ENCODE peak calls at places on chromosomes 1 and 21, in ten cellular contexts. V, I, D, Q, P, H, X, U, Z and O are unnamed samples.

GRCh38 chr1:43499882-43500281 is 30.8 kb upstream of the PTPRF start:
- DNase-seq in Q (no peak), V (no peak), Z (peak; percentile 25), P (no peak), H (no peak), X (no peak), I (no peak), D (peak; percentile 30), U (no peak), O (no peak)

GRCh38 chr1:227741166-227741870 is 6.1 kb downstream of the SNAP47 start:
- DNase-seq in Z (no peak), H (no peak), P (peak; percentile 36), V (peak; percentile 24), D (no peak), I (no peak), X (no peak), U (no peak), Q (no peak), O (no peak)

GRCh38 chr1:66371233-66372005 is 162.5 kb upstream of the SGIP1 start:
- DNase-seq in D (no peak), Q (no peak), U (no peak), H (peak; percentile 27), Z (no peak), X (peak; percentile 71), V (no peak), I (no peak), P (no peak), O (no peak)

GRCh38 chr1:94795321-94795899 is 24.7 kb upstream of the SLC44A3 start:
- DNase-seq in I (no peak), D (no peak), Z (no peak), X (no peak), P (no peak), V (no peak), Q (no peak), H (no peak), U (no peak), O (no peak)

GRCh38 chr1:6462412-6463119 is 3.4 kb downstream of the TNFRSF25 start:
- DNase-seq in U (no peak), I (no peak), V (no peak), X (peak; percentile 62), P (no peak), Z (no peak), H (no peak), D (no peak), Q (no peak), O (peak; percentile 24)

GRCh38 chr1:155957411-155957915 is 16.0 kb downstream of the RXFP4 start:
- DNase-seq in P (no peak), U (no peak), H (no peak), Z (no peak), D (no peak), Q (no peak), I (no peak), V (no peak), X (no peak), O (no peak)

GRCh38 chr1:158496379-158496778 is 24.4 kb downstream of the OR10R2 start:
- DNase-seq in Z (no peak), I (no peak), V (no peak), P (no peak), Q (no peak), U (no peak), D (no peak), X (no peak), H (no peak), O (no peak)

GRCh38 chr1:114154146-114154962 is 685 bp upstream of the SYT6 start:
- DNase-seq in D (peak; percentile 85), Z (no peak), H (no peak), Q (no peak), P (no peak), X (no peak), V (no peak), I (no peak), U (peak; percentile 43), O (no peak)

GRCh38 chr1:29641921-29642320 is 405.6 kb downstream of the PTPRU start:
- DNase-seq in P (no peak), I (no peak), H (no peak), U (no peak), Q (no peak), D (no peak), X (peak; percentile 7), V (no peak), Z (no peak), O (no peak)

GRCh38 chr1:150548632-150549495 is at the start of gene ADAMTSL4:
- DNase-seq in D (no peak), Z (no peak), X (peak; percentile 78), I (peak; percentile 72), V (peak; percentile 73), Q (no peak), H (peak; percentile 68), U (peak; percentile 60), P (peak; percentile 63), O (peak; percentile 83)
- TF ChIP-seq POLR2A in D (no peak), Z (peak; percentile 45), X (no peak), I (no peak), V (peak; percentile 40), Q (peak; percentile 14), H (peak; percentile 14), U (no peak), P (no peak), O (no peak)

GRCh38 chr1:16205333-16205671 is 7.2 kb downstream of the ARHGEF19 start:
- DNase-seq in P (no peak), Q (no peak), U (no peak), V (no peak), I (no peak), H (no peak), X (no peak), D (no peak), Z (no peak), O (no peak)

GRCh38 chr1:16208270-16208987 is 4.0 kb downstream of the ARHGEF19 start:
- DNase-seq in Q (no peak), X (no peak), D (no peak), U (no peak), V (no peak), H (no peak), Z (no peak), I (no peak), P (no peak), O (peak; percentile 72)

GRCh38 chr1:16207318-16208269 is 4.9 kb downstream of the ARHGEF19 start:
- DNase-seq in U (no peak), Z (no peak), V (no peak), H (no peak), X (no peak), P (no peak), I (no peak), Q (no peak), D (peak; percentile 63), O (no peak)

GRCh38 chr1:16205891-16206546 is 6.4 kb downstream of the ARHGEF19 start:
- DNase-seq in P (no peak), D (no peak), H (no peak), Z (no peak), Q (no peak), V (peak; percentile 68), X (no peak), I (no peak), U (no peak), O (no peak)

GRCh38 chr1:16206547-16207317 is 5.7 kb downstream of the ARHGEF19 start:
- DNase-seq in U (peak; percentile 98), Q (peak; percentile 94), I (peak; percentile 98), V (peak; percentile 99), P (peak; percentile 97), D (peak; percentile 97), Z (peak; percentile 93), H (peak; percentile 98), X (peak; percentile 98), O (peak; percentile 98)
- TF ChIP-seq POLR2A in U (no peak), Q (peak; percentile 40), I (peak; percentile 56), V (peak; percentile 52), P (no peak), D (peak; percentile 68), Z (peak; percentile 94), H (peak; percentile 85), X (peak; percentile 45), O (peak; percentile 61)

DNA sequence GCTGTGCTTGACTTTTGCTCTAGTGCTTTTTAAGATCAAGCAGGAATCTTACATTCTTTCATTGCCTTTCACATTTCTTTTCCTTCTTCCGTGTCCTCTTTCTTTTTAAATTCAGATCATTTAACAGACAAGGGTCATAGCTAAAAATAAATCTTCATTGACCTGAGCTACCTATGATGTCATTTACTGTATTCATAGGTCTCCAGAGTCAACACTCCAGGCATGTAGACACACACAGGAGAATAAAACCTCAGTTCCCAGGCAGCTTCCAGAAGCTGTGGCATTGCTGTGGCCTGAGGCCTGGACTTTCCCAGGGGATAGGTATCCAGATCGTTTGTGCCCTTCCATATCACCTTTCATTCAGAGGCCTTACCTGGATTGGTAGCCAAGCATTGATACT is 38.5 kb upstream of the ENAH start:
- DNase-seq in V (no peak), P (no peak), Z (peak; percentile 77), D (no peak), U (no peak), Q (no peak), X (no peak), I (no peak), H (no peak), O (no peak)
- TF ChIP-seq POLR2A in V (no peak), P (no peak), Z (no peak), D (no peak), U (no peak), Q (no peak), X (no peak), I (no peak), H (no peak), O (no peak)

DNA sequence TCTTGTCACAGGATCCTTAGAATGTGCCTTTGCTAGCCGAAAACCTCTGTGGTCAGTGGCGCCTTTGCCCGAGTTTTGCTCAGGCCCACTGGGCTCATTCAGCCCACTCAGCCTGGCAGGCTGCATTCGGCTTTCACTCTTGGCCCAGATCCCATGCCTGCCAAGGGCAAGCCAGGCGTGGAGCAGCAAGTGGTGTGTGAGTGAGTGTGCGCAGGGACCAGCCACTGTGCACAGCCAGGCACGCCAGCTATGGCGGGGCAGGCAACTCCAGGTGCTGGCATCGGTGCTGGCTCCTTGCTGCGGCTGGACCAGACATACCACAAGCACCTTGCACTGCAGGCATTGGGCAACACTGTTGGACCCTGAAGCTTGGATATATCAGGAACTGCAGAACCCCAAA is 1145.1 kb upstream of the NCAM2 start:
- DNase-seq in X (no peak), Z (no peak), Q (no peak), U (no peak), P (no peak), D (no peak), I (no peak), H (no peak), V (no peak), O (no peak)
- TF ChIP-seq POLR2A in X (no peak), Z (no peak), Q (no peak), U (no peak), P (no peak), D (no peak), I (no peak), H (no peak), V (no peak), O (no peak)

GRCh38 chr1:950268-950667 is 8.8 kb downstream of the NOC2L start:
- DNase-seq in Q (no peak), P (no peak), V (no peak), U (no peak), H (no peak), X (no peak), D (no peak), Z (no peak), I (no peak), O (no peak)
- TF ChIP-seq POLR2A in Q (no peak), P (no peak), V (no peak), U (no peak), H (no peak), X (no peak), D (no peak), Z (peak; percentile 38), I (no peak), O (no peak)